ENCODE peak calls at places on chromosomes 13 and 19, in five cellular contexts. One of them, this sample, is unnamed.

GRCh38 chr19:53576941-53577653 is 39.2 kb downstream of the ZNF331 start:
- DNase-seq in H1: no peak
- DNase-seq in GM12878: no peak
- DNase-seq in NT2/D1: no peak
- DNase-seq in HepG2: no peak
- DNase-seq in this sample: no peak

GRCh38 chr19:53521373-53522202 is 16.4 kb upstream of the ZNF331 start:
- DNase-seq in H1: no peak
- DNase-seq in GM12878: no peak
- DNase-seq in NT2/D1: no peak
- DNase-seq in HepG2: no peak
- DNase-seq in this sample: no peak

GRCh38 chr13:113023217-113023597 is 54.2 kb downstream of the MCF2L start:
- DNase-seq in H1: no peak
- DNase-seq in GM12878: no peak
- DNase-seq in NT2/D1: no peak
- DNase-seq in HepG2: peak; percentile 44
- DNase-seq in this sample: no peak

GRCh38 chr13:21913010-21913409 is 242.1 kb downstream of the FGF9 start:
- DNase-seq in H1: no peak
- DNase-seq in GM12878: no peak
- DNase-seq in NT2/D1: no peak
- DNase-seq in HepG2: no peak
- DNase-seq in this sample: peak; percentile 18

GRCh38 chr19:5434970-5435641 is 20.1 kb upstream of the ZNRF4 start:
- DNase-seq in H1: no peak
- DNase-seq in GM12878: no peak
- DNase-seq in NT2/D1: no peak
- DNase-seq in HepG2: peak; percentile 42
- DNase-seq in this sample: no peak

GRCh38 chr13:98143601-98144500 is 957 bp downstream of the FARP1 start:
- DNase-seq in H1: no peak
- DNase-seq in GM12878: no peak
- DNase-seq in NT2/D1: no peak
- DNase-seq in HepG2: no peak
- DNase-seq in this sample: peak; percentile 16

GRCh38 chr19:56810260-56810659 is 30.3 kb downstream of the PEG3 start:
- DNase-seq in H1: no peak
- DNase-seq in GM12878: no peak
- DNase-seq in NT2/D1: no peak
- DNase-seq in HepG2: no peak
- DNase-seq in this sample: no peak

GRCh38 chr13:48808689-48809088 is 155.0 kb downstream of the CYSLTR2 start:
- DNase-seq in H1: no peak
- DNase-seq in GM12878: no peak
- DNase-seq in NT2/D1: no peak
- DNase-seq in HepG2: peak; percentile 35
- DNase-seq in this sample: no peak

GRCh38 chr19:35013820-35014754 is 14.0 kb downstream of the GRAMD1A start:
- DNase-seq in H1: no peak
- DNase-seq in GM12878: no peak
- DNase-seq in NT2/D1: no peak
- DNase-seq in HepG2: no peak
- DNase-seq in this sample: no peak

GRCh38 chr13:99686157-99686572 is 184.9 kb downstream of the TM9SF2 start:
- DNase-seq in H1: peak; percentile 52
- DNase-seq in GM12878: no peak
- DNase-seq in NT2/D1: no peak
- DNase-seq in HepG2: peak; percentile 58
- DNase-seq in this sample: no peak

GRCh38 chr13:110237895-110238294 is 69.1 kb downstream of the COL4A1 start:
- DNase-seq in H1: no peak
- DNase-seq in GM12878: no peak
- DNase-seq in NT2/D1: no peak
- DNase-seq in HepG2: no peak
- DNase-seq in this sample: no peak

GRCh38 chr19:19599190-19599535 is 19.3 kb downstream of the PBX4 start:
- DNase-seq in H1: no peak
- DNase-seq in GM12878: no peak
- DNase-seq in NT2/D1: no peak
- DNase-seq in HepG2: no peak
- DNase-seq in this sample: no peak

GRCh38 chr13:44117351-44117750 is 237.6 kb downstream of the LACC1 start:
- DNase-seq in H1: no peak
- DNase-seq in GM12878: no peak
- DNase-seq in NT2/D1: no peak
- DNase-seq in HepG2: no peak
- DNase-seq in this sample: no peak

GRCh38 chr19:19661141-19661674 is 2.3 kb downstream of the ATP13A1 start:
- DNase-seq in H1: peak; percentile 32
- DNase-seq in GM12878: no peak
- DNase-seq in NT2/D1: no peak
- DNase-seq in HepG2: no peak
- DNase-seq in this sample: peak; percentile 3

GRCh38 chr19:42291437-42291815 is 10.5 kb upstream of the PRR19 start:
- DNase-seq in H1: no peak
- DNase-seq in GM12878: no peak
- DNase-seq in NT2/D1: no peak
- DNase-seq in HepG2: no peak
- DNase-seq in this sample: no peak

GRCh38 chr13:39452412-39452811 is 150.6 kb downstream of the LHFPL6 start:
- DNase-seq in H1: no peak
- DNase-seq in GM12878: no peak
- DNase-seq in NT2/D1: no peak
- DNase-seq in HepG2: no peak
- DNase-seq in this sample: no peak

GRCh38 chr13:97851269-97851668 is 102.2 kb upstream of the IPO5 start:
- DNase-seq in H1: no peak
- DNase-seq in GM12878: no peak
- DNase-seq in NT2/D1: no peak
- DNase-seq in HepG2: no peak
- DNase-seq in this sample: no peak

GRCh38 chr13:105773887-105774538 is 761.4 kb downstream of the EFNB2 start:
- DNase-seq in H1: no peak
- DNase-seq in GM12878: no peak
- DNase-seq in NT2/D1: no peak
- DNase-seq in HepG2: peak; percentile 1
- DNase-seq in this sample: no peak

GRCh38 chr19:56617531-56617930 is 22.4 kb downstream of the ZNF71 start:
- DNase-seq in H1: no peak
- DNase-seq in GM12878: no peak
- DNase-seq in NT2/D1: no peak
- DNase-seq in HepG2: no peak
- DNase-seq in this sample: no peak

GRCh38 chr19:46718934-46719551 is 2.1 kb upstream of the PRKD2 start:
- DNase-seq in H1: no peak
- DNase-seq in GM12878: peak; percentile 70
- DNase-seq in NT2/D1: no peak
- DNase-seq in HepG2: no peak
- DNase-seq in this sample: no peak

GRCh38 chr19:16527971-16528521 is 14.2 kb downstream of the CHERP start:
- DNase-seq in H1: peak; percentile 70
- DNase-seq in GM12878: no peak
- DNase-seq in NT2/D1: no peak
- DNase-seq in HepG2: no peak
- DNase-seq in this sample: peak; percentile 69

GRCh38 chr19:17725422-17726078 is 6.3 kb downstream of the MAP1S start:
- DNase-seq in H1: peak; percentile 86
- DNase-seq in GM12878: no peak
- DNase-seq in NT2/D1: no peak
- DNase-seq in HepG2: no peak
- DNase-seq in this sample: no peak

GRCh38 chr19:34044011-34044410 is 128.3 kb upstream of the LSM14A start:
- DNase-seq in H1: no peak
- DNase-seq in GM12878: no peak
- DNase-seq in NT2/D1: peak; percentile 16
- DNase-seq in HepG2: no peak
- DNase-seq in this sample: no peak

GRCh38 chr19:55223291-55224037 is 5.1 kb downstream of the TMEM86B start:
- DNase-seq in H1: no peak
- DNase-seq in GM12878: no peak
- DNase-seq in NT2/D1: no peak
- DNase-seq in HepG2: no peak
- DNase-seq in this sample: no peak

GRCh38 chr19:1214862-1215731 is 9.5 kb downstream of the STK11 start:
- DNase-seq in H1: no peak
- DNase-seq in GM12878: no peak
- DNase-seq in NT2/D1: no peak
- DNase-seq in HepG2: no peak
- DNase-seq in this sample: no peak
- TF ChIP-seq SUZ12 in H1: no peak
- TF ChIP-seq SUZ12 in GM12878: no peak
- TF ChIP-seq SUZ12 in NT2/D1: no peak
- TF ChIP-seq SUZ12 in HepG2: no peak
- TF ChIP-seq SUZ12 in this sample: no peak

DNA sequence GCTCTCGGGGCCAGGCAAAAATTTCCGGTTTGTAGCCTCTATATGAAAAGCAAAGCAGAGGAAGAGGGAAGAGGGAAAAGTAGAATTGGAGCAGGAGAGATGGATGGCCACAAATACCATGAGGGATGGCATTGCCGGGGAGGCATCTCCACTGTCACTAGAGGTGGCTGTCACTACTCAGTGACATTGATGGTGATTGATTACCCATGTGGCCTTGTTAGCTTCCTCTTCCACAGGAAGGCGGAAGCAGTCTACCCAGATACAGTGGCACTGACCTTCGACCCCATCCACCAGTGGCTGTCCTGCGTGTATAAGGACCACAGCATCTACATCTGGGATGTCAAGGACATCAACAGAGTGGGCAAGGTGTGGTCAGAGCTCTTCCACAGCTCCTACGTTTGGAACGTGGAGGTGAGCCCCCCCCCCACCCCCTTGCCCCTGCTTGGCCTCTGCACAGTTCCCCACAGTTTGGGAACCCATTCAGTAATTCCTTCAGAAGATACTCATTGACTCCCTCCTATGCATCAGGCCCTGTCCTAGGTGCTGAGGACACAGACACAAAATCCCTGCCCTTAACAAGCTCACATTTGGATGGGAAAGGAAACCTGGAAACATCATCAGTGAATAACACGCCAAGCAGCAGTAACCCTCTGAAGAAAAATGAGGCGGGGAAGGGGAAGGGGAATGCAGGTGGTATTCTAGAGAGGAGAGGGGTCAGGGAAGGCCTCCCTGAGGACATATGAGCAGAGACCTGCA is 18.6 kb downstream of the WDR62 start:
- DNase-seq in H1: no peak
- DNase-seq in GM12878: no peak
- DNase-seq in NT2/D1: no peak
- DNase-seq in HepG2: no peak
- DNase-seq in this sample: no peak
- TF ChIP-seq SUZ12 in H1: no peak
- TF ChIP-seq SUZ12 in GM12878: no peak
- TF ChIP-seq SUZ12 in NT2/D1: no peak
- TF ChIP-seq SUZ12 in HepG2: no peak
- TF ChIP-seq SUZ12 in this sample: no peak

GRCh38 chr13:77986699-77987098 is 68.1 kb upstream of the EDNRB start:
- DNase-seq in H1: no peak
- DNase-seq in GM12878: no peak
- DNase-seq in NT2/D1: no peak
- DNase-seq in HepG2: no peak
- DNase-seq in this sample: no peak

GRCh38 chr13:77988355-77988754 is 69.7 kb upstream of the EDNRB start:
- DNase-seq in H1: no peak
- DNase-seq in GM12878: no peak
- DNase-seq in NT2/D1: no peak
- DNase-seq in HepG2: no peak
- DNase-seq in this sample: no peak

GRCh38 chr13:77994166-77994565 is 75.5 kb upstream of the EDNRB start:
- DNase-seq in H1: no peak
- DNase-seq in GM12878: no peak
- DNase-seq in NT2/D1: no peak
- DNase-seq in HepG2: no peak
- DNase-seq in this sample: no peak

GRCh38 chr13:77985866-77986636 is 67.4 kb upstream of the EDNRB start:
- DNase-seq in H1: no peak
- DNase-seq in GM12878: no peak
- DNase-seq in NT2/D1: no peak
- DNase-seq in HepG2: no peak
- DNase-seq in this sample: no peak

GRCh38 chr13:77990973-77991372 is 72.3 kb upstream of the EDNRB start:
- DNase-seq in H1: no peak
- DNase-seq in GM12878: no peak
- DNase-seq in NT2/D1: no peak
- DNase-seq in HepG2: no peak
- DNase-seq in this sample: no peak
- TF ChIP-seq SUZ12 in H1: no peak
- TF ChIP-seq SUZ12 in GM12878: no peak
- TF ChIP-seq SUZ12 in NT2/D1: no peak
- TF ChIP-seq SUZ12 in HepG2: no peak
- TF ChIP-seq SUZ12 in this sample: no peak

GRCh38 chr19:39296906-39297305 is 699 bp downstream of the IFNL1 start:
- DNase-seq in H1: no peak
- DNase-seq in GM12878: no peak
- DNase-seq in NT2/D1: no peak
- DNase-seq in HepG2: no peak
- DNase-seq in this sample: no peak
- TF ChIP-seq SUZ12 in H1: no peak
- TF ChIP-seq SUZ12 in GM12878: no peak
- TF ChIP-seq SUZ12 in NT2/D1: no peak
- TF ChIP-seq SUZ12 in HepG2: no peak
- TF ChIP-seq SUZ12 in this sample: no peak

GRCh38 chr19:7658219-7658686 is 10.6 kb upstream of the RETN start:
- DNase-seq in H1: no peak
- DNase-seq in GM12878: peak; percentile 79
- DNase-seq in NT2/D1: no peak
- DNase-seq in HepG2: no peak
- DNase-seq in this sample: no peak
- TF ChIP-seq SUZ12 in H1: no peak
- TF ChIP-seq SUZ12 in GM12878: no peak
- TF ChIP-seq SUZ12 in NT2/D1: no peak
- TF ChIP-seq SUZ12 in HepG2: no peak
- TF ChIP-seq SUZ12 in this sample: no peak

GRCh38 chr13:27958928-27959539 is 10.1 kb downstream of the CDX2 start:
- DNase-seq in H1: no peak
- DNase-seq in GM12878: no peak
- DNase-seq in NT2/D1: no peak
- DNase-seq in HepG2: no peak
- DNase-seq in this sample: no peak

GRCh38 chr13:27961227-27962085 is 7.7 kb downstream of the CDX2 start:
- DNase-seq in H1: no peak
- DNase-seq in GM12878: no peak
- DNase-seq in NT2/D1: no peak
- DNase-seq in HepG2: peak; percentile 20
- DNase-seq in this sample: no peak

GRCh38 chr13:27962128-27962841 is 6.8 kb downstream of the CDX2 start:
- DNase-seq in H1: peak; percentile 61
- DNase-seq in GM12878: no peak
- DNase-seq in NT2/D1: no peak
- DNase-seq in HepG2: peak; percentile 52
- DNase-seq in this sample: no peak

GRCh38 chr13:27959976-27960361 is 9.1 kb downstream of the CDX2 start:
- DNase-seq in H1: no peak
- DNase-seq in GM12878: no peak
- DNase-seq in NT2/D1: no peak
- DNase-seq in HepG2: no peak
- DNase-seq in this sample: no peak

GRCh38 chr13:27960362-27961226 is 8.5 kb downstream of the CDX2 start:
- DNase-seq in H1: peak; percentile 95
- DNase-seq in GM12878: no peak
- DNase-seq in NT2/D1: no peak
- DNase-seq in HepG2: peak; percentile 97
- DNase-seq in this sample: no peak
- TF ChIP-seq SUZ12 in H1: peak; percentile 95
- TF ChIP-seq SUZ12 in GM12878: no peak
- TF ChIP-seq SUZ12 in NT2/D1: peak; percentile 59
- TF ChIP-seq SUZ12 in HepG2: no peak
- TF ChIP-seq SUZ12 in this sample: no peak

This sample was measured in HEK293T.